ENCODE peak calls at places on chromosomes 1 and 21, in four cellular contexts. One of them, this sample, is unnamed.

GRCh38 chr1:158930504-158930903 is 848 bp upstream of the PYHIN1 start:
- DNase-seq in hepatocyte: no peak
- DNase-seq in endodermal cell: no peak
- DNase-seq in right atrium auricular region: no peak
- DNase-seq in this sample: no peak

GRCh38 chr1:234321211-234321610 is 52.0 kb upstream of the COA6 start:
- DNase-seq in right atrium auricular region: no peak
- DNase-seq in hepatocyte: no peak
- DNase-seq in endodermal cell: no peak
- DNase-seq in this sample: no peak

GRCh38 chr1:43327549-43328292 is 9.9 kb upstream of the MPL start:
- DNase-seq in right atrium auricular region: no peak
- DNase-seq in endodermal cell: no peak
- DNase-seq in hepatocyte: no peak
- DNase-seq in this sample: no peak

GRCh38 chr1:53918343-53918742 is 24.4 kb downstream of the DIO1 start:
- DNase-seq in hepatocyte: no peak
- DNase-seq in endodermal cell: no peak
- DNase-seq in right atrium auricular region: no peak
- DNase-seq in this sample: no peak

GRCh38 chr1:46002751-46003150 is 129.7 kb downstream of the PIK3R3 start:
- DNase-seq in hepatocyte: no peak
- DNase-seq in right atrium auricular region: peak
- DNase-seq in endodermal cell: peak
- DNase-seq in this sample: no peak

GRCh38 chr1:10253755-10254154 is 43.4 kb downstream of the KIF1B start:
- DNase-seq in hepatocyte: peak
- DNase-seq in right atrium auricular region: no peak
- DNase-seq in endodermal cell: no peak
- DNase-seq in this sample: no peak

GRCh38 chr1:26353976-26354820 is at the start of gene CRYBG2:
- DNase-seq in right atrium auricular region: no peak
- DNase-seq in hepatocyte: peak
- DNase-seq in endodermal cell: no peak
- DNase-seq in this sample: no peak

GRCh38 chr1:151831256-151831591 is 378 bp downstream of the RORC start:
- DNase-seq in endodermal cell: no peak
- DNase-seq in hepatocyte: no peak
- DNase-seq in right atrium auricular region: no peak
- DNase-seq in this sample: no peak

GRCh38 chr1:169238506-169238905 is 129.1 kb downstream of the NME7 start:
- DNase-seq in right atrium auricular region: no peak
- DNase-seq in endodermal cell: no peak
- DNase-seq in hepatocyte: no peak
- DNase-seq in this sample: no peak

GRCh38 chr1:72278461-72278860 is 3.9 kb downstream of the NEGR1 start:
- DNase-seq in hepatocyte: no peak
- DNase-seq in right atrium auricular region: no peak
- DNase-seq in endodermal cell: no peak
- DNase-seq in this sample: no peak

GRCh38 chr21:35855463-35855862 is 204.9 kb downstream of the SETD4 start:
- DNase-seq in endodermal cell: no peak
- DNase-seq in hepatocyte: no peak
- DNase-seq in right atrium auricular region: no peak
- DNase-seq in this sample: no peak

GRCh38 chr1:247407180-247407616 is 8.8 kb upstream of the NLRP3 start:
- DNase-seq in hepatocyte: no peak
- DNase-seq in endodermal cell: no peak
- DNase-seq in right atrium auricular region: peak
- DNase-seq in this sample: peak

GRCh38 chr1:229887043-229887822 is 179.8 kb upstream of the GALNT2 start:
- DNase-seq in endodermal cell: no peak
- DNase-seq in right atrium auricular region: peak
- DNase-seq in hepatocyte: no peak
- DNase-seq in this sample: no peak

GRCh38 chr1:2632051-2632430 is 775 bp downstream of the MMEL1 start:
- DNase-seq in hepatocyte: no peak
- DNase-seq in endodermal cell: no peak
- DNase-seq in right atrium auricular region: no peak
- DNase-seq in this sample: no peak

GRCh38 chr1:3695326-3696217 is 43.3 kb downstream of the TP73 start:
- DNase-seq in right atrium auricular region: no peak
- DNase-seq in endodermal cell: peak
- DNase-seq in hepatocyte: peak
- DNase-seq in this sample: peak

GRCh38 chr1:227900571-227901051 is 47.1 kb downstream of the WNT9A start:
- DNase-seq in endodermal cell: peak
- DNase-seq in right atrium auricular region: no peak
- DNase-seq in hepatocyte: no peak
- DNase-seq in this sample: no peak

GRCh38 chr1:204350857-204351573 is 8.7 kb downstream of the PLEKHA6 start:
- DNase-seq in right atrium auricular region: peak
- DNase-seq in hepatocyte: peak
- DNase-seq in endodermal cell: peak
- DNase-seq in this sample: peak
- H3K27ac ChIP-seq in right atrium auricular region: peak
- H3K27ac ChIP-seq in hepatocyte: peak
- H3K27ac ChIP-seq in endodermal cell: peak
- H3K27ac ChIP-seq in this sample: no peak

GRCh38 chr1:31705080-31705866 is 1.5 kb upstream of the COL16A1 start:
- DNase-seq in right atrium auricular region: peak
- DNase-seq in hepatocyte: peak
- DNase-seq in endodermal cell: peak
- DNase-seq in this sample: peak

GRCh38 chr1:31702836-31703404 is 897 bp downstream of the COL16A1 start:
- DNase-seq in right atrium auricular region: no peak
- DNase-seq in hepatocyte: no peak
- DNase-seq in endodermal cell: no peak
- DNase-seq in this sample: no peak

GRCh38 chr1:31703431-31704260 is at the start of gene COL16A1:
- DNase-seq in hepatocyte: peak
- DNase-seq in endodermal cell: peak
- DNase-seq in right atrium auricular region: peak
- DNase-seq in this sample: peak

GRCh38 chr1:31706384-31707058 is 2.7 kb upstream of the COL16A1 start:
- DNase-seq in hepatocyte: no peak
- DNase-seq in right atrium auricular region: no peak
- DNase-seq in endodermal cell: no peak
- DNase-seq in this sample: no peak

GRCh38 chr1:31704261-31705079 is 653 bp upstream of the COL16A1 start:
- DNase-seq in right atrium auricular region: peak
- DNase-seq in endodermal cell: peak
- DNase-seq in hepatocyte: peak
- DNase-seq in this sample: peak
- H3K4me3 ChIP-seq in right atrium auricular region: peak
- H3K4me3 ChIP-seq in endodermal cell: peak
- H3K4me3 ChIP-seq in hepatocyte: peak
- H3K4me3 ChIP-seq in this sample: peak

GRCh38 chr21:39047046-39047445 is 136.2 kb downstream of the PSMG1 start:
- DNase-seq in endodermal cell: peak
- DNase-seq in right atrium auricular region: no peak
- DNase-seq in hepatocyte: no peak
- DNase-seq in this sample: no peak
- H3K27ac ChIP-seq in endodermal cell: no peak
- H3K27ac ChIP-seq in right atrium auricular region: no peak
- H3K27ac ChIP-seq in hepatocyte: no peak
- H3K27ac ChIP-seq in this sample: no peak

GRCh38 chr1:50423670-50424000 is 392 bp upstream of the DMRTA2 start:
- DNase-seq in right atrium auricular region: no peak
- DNase-seq in hepatocyte: no peak
- DNase-seq in endodermal cell: no peak
- DNase-seq in this sample: no peak

GRCh38 chr1:50426108-50426700 is 3.0 kb upstream of the DMRTA2 start:
- DNase-seq in right atrium auricular region: no peak
- DNase-seq in endodermal cell: no peak
- DNase-seq in hepatocyte: no peak
- DNase-seq in this sample: no peak

GRCh38 chr1:50425376-50426107 is 2.3 kb upstream of the DMRTA2 start:
- DNase-seq in endodermal cell: peak
- DNase-seq in hepatocyte: no peak
- DNase-seq in right atrium auricular region: no peak
- DNase-seq in this sample: no peak

GRCh38 chr1:50424045-50424939 is 1.0 kb upstream of the DMRTA2 start:
- DNase-seq in endodermal cell: no peak
- DNase-seq in hepatocyte: no peak
- DNase-seq in right atrium auricular region: no peak
- DNase-seq in this sample: no peak

GRCh38 chr1:50424940-50425375 is 1.7 kb upstream of the DMRTA2 start:
- DNase-seq in endodermal cell: peak
- DNase-seq in hepatocyte: no peak
- DNase-seq in right atrium auricular region: no peak
- DNase-seq in this sample: no peak
- H3K4me3 ChIP-seq in endodermal cell: no peak
- H3K4me3 ChIP-seq in hepatocyte: no peak
- H3K4me3 ChIP-seq in right atrium auricular region: no peak
- H3K4me3 ChIP-seq in this sample: no peak

This sample was measured in testis.